ENCODE peak calls at places on chromosomes 7 and 10, in seven cellular contexts. T is left ventricle myocardium inferior, I is MM.1S, Q is heart left ventricle, J is body of pancreas, F is Peyer's patch, S is right atrium auricular region. L is an unnamed sample.

GRCh38 chr7:105279688-105280007 is 109.1 kb downstream of the SRPK2 start:
- DNase-seq in F (no peak), J (no peak), Q (no peak), S (no peak), T (no peak), I (no peak), L (no peak)

GRCh38 chr10:7945469-7946187 is 108.9 kb upstream of the GATA3 start:
- DNase-seq in F (no peak), I (no peak), S (no peak), T (no peak), J (no peak), Q (no peak), L (no peak)

GRCh38 chr10:46216003-46216634 is 70.7 kb upstream of the ANTXRL start:
- DNase-seq in S (no peak), F (no peak), T (no peak), J (no peak), Q (no peak), I (no peak), L (no peak)

GRCh38 chr10:110207805-110208613 is 604 bp downstream of the MXI1 start:
- DNase-seq in J (no peak), F (peak; percentile 53), I (peak; percentile 50), S (no peak), Q (peak; percentile 45), T (no peak), L (peak; percentile 50)

GRCh38 chr10:72753760-72754231 is 61.9 kb downstream of the MCU start:
- DNase-seq in Q (no peak), S (no peak), T (no peak), F (no peak), I (no peak), J (no peak), L (no peak)

GRCh38 chr10:128643658-128644057 is 517.4 kb upstream of the MKI67 start:
- DNase-seq in Q (no peak), I (no peak), T (no peak), S (no peak), J (no peak), F (no peak), L (no peak)

GRCh38 chr10:36779238-36779846 is 346.1 kb upstream of the ANKRD30A start:
- DNase-seq in J (peak; percentile 54), I (no peak), T (no peak), S (no peak), F (no peak), Q (no peak), L (no peak)

GRCh38 chr10:93060887-93061593 is 442 bp downstream of the CYP26C1 start:
- DNase-seq in S (no peak), J (no peak), F (no peak), T (no peak), Q (no peak), I (no peak), L (no peak)

GRCh38 chr10:111303887-111304286 is 227.1 kb downstream of the ADRA2A start:
- DNase-seq in J (no peak), Q (no peak), F (no peak), T (no peak), S (no peak), I (no peak), L (no peak)

GRCh38 chr10:48890904-48891839 is 48.5 kb downstream of the LRRC18 start:
- DNase-seq in S (no peak), J (no peak), T (no peak), F (no peak), I (no peak), Q (no peak), L (no peak)

GRCh38 chr7:5693529-5693928 is 87.9 kb downstream of the RNF216 start:
- DNase-seq in J (peak; percentile 56), T (no peak), S (no peak), F (peak; percentile 72), Q (peak; percentile 58), I (peak; percentile 29), L (no peak)

GRCh38 chr10:29007748-29008610 is 280.9 kb upstream of the LYZL1 start:
- DNase-seq in I (no peak), T (no peak), S (no peak), J (peak; percentile 53), F (no peak), Q (no peak), L (no peak)

GRCh38 chr10:71125749-71126107 is 86.6 kb upstream of the UNC5B start:
- DNase-seq in F (no peak), T (no peak), J (no peak), I (no peak), Q (no peak), S (no peak), L (no peak)

GRCh38 chr7:45031829-45032228 is 31.8 kb downstream of the CCM2 start:
- DNase-seq in Q (no peak), S (no peak), F (no peak), J (no peak), I (no peak), T (no peak), L (no peak)

GRCh38 chr7:69871213-69871885 is 273.1 kb downstream of the AUTS2 start:
- DNase-seq in F (no peak), T (no peak), I (no peak), S (no peak), Q (no peak), J (no peak), L (no peak)

GRCh38 chr7:117810642-117811512 is 62.4 kb downstream of the CTTNBP2 start:
- DNase-seq in S (no peak), I (no peak), T (no peak), F (no peak), J (no peak), Q (no peak), L (no peak)

GRCh38 chr7:138400400-138400886 is 59.6 kb upstream of the TRIM24 start:
- DNase-seq in S (no peak), T (no peak), F (no peak), Q (no peak), J (no peak), I (no peak), L (no peak)

GRCh38 chr10:71069909-71070666 is 142.3 kb upstream of the UNC5B start:
- DNase-seq in F (no peak), J (no peak), I (no peak), Q (peak; percentile 17), S (no peak), T (no peak), L (no peak)

GRCh38 chr10:86706401-86706841 is 38.1 kb downstream of the LDB3 start:
- DNase-seq in T (no peak), F (no peak), I (no peak), Q (no peak), J (no peak), S (no peak), L (no peak)

GRCh38 chr10:106555599-106555998 is 608.9 kb downstream of the SORCS1 start:
- DNase-seq in T (no peak), J (no peak), F (no peak), S (no peak), I (no peak), Q (no peak), L (no peak)

GRCh38 chr7:123241809-123242208 is 42.0 kb upstream of the SLC13A1 start:
- DNase-seq in J (no peak), S (no peak), I (no peak), Q (no peak), F (no peak), T (no peak), L (no peak)

GRCh38 chr7:151080522-151081169 is at the start of gene FASTK:
- DNase-seq in F (peak; percentile 93), Q (peak; percentile 94), I (peak; percentile 97), S (peak; percentile 90), J (peak; percentile 93), T (peak; percentile 91), L (peak; percentile 87)

GRCh38 chr10:114561008-114561523 is 97.0 kb downstream of the ABLIM1 start:
- DNase-seq in Q (no peak), F (no peak), T (no peak), S (no peak), I (no peak), J (no peak), L (no peak)

GRCh38 chr7:92740713-92741126 is 95.7 kb downstream of the CDK6 start:
- DNase-seq in T (no peak), S (no peak), Q (no peak), I (no peak), J (no peak), F (no peak), L (no peak)

GRCh38 chr10:68211635-68212034 is 20.3 kb downstream of the ATOH7 start:
- DNase-seq in Q (no peak), S (no peak), T (no peak), I (no peak), F (no peak), J (no peak), L (no peak)

GRCh38 chr10:131421381-131421780 is 109.9 kb upstream of the TCERG1L start:
- DNase-seq in Q (no peak), J (no peak), I (no peak), F (no peak), S (no peak), T (no peak), L (no peak)
- H3K4me1 ChIP-seq in Q (no peaks in the 10 kb centered on the region), J (peaks cover 11% of the 10 kb centered on the region), I (no peaks in the 10 kb centered on the region), F (no peaks in the 10 kb centered on the region), S (no peaks in the 10 kb centered on the region), T (no peaks in the 10 kb centered on the region), L (no peaks in the 10 kb centered on the region)

GRCh38 chr7:149546331-149546730 is 48.7 kb upstream of the ZNF746 start:
- DNase-seq in Q (no peak), T (no peak), I (no peak), J (no peak), F (no peak), S (no peak), L (no peak)
- H3K36me3 ChIP-seq in Q (peaks cover 17% of the 10 kb centered on the region), T (peaks cover 44% of the 10 kb centered on the region), I (peaks cover 12% of the 10 kb centered on the region), J (peaks cover 22% of the 10 kb centered on the region), F (no peaks in the 10 kb centered on the region), S (peaks cover 51% of the 10 kb centered on the region), L (peaks cover 8% of the 10 kb centered on the region)

GRCh38 chr10:120453886-120454285 is 3.1 kb upstream of the PLPP4 start:
- DNase-seq in Q (no peak), T (no peak), S (no peak), F (no peak), I (no peak), J (no peak), L (no peak)

GRCh38 chr10:120455004-120455403 is 2.0 kb upstream of the PLPP4 start:
- DNase-seq in I (no peak), F (no peak), S (no peak), J (no peak), Q (no peak), T (no peak), L (no peak)

GRCh38 chr10:120451968-120452367 is 5.1 kb upstream of the PLPP4 start:
- DNase-seq in I (no peak), T (no peak), S (no peak), F (no peak), J (no peak), Q (no peak), L (no peak)

GRCh38 chr10:120455606-120456005 is 1.4 kb upstream of the PLPP4 start:
- DNase-seq in T (no peak), F (no peak), I (no peak), Q (no peak), J (no peak), S (no peak), L (no peak)

GRCh38 chr10:120453319-120453718 is 3.7 kb upstream of the PLPP4 start:
- DNase-seq in I (no peak), J (no peak), S (no peak), F (no peak), T (no peak), Q (no peak), L (no peak)
- H3K27me3 ChIP-seq in I (no peaks in the 10 kb centered on the region), J (no peaks in the 10 kb centered on the region), S (peaks cover 11% of the 10 kb centered on the region), F (no peaks in the 10 kb centered on the region), T (peaks cover 34% of the 10 kb centered on the region), Q (peaks cover 19% of the 10 kb centered on the region), L (no peaks in the 10 kb centered on the region)

DNA sequence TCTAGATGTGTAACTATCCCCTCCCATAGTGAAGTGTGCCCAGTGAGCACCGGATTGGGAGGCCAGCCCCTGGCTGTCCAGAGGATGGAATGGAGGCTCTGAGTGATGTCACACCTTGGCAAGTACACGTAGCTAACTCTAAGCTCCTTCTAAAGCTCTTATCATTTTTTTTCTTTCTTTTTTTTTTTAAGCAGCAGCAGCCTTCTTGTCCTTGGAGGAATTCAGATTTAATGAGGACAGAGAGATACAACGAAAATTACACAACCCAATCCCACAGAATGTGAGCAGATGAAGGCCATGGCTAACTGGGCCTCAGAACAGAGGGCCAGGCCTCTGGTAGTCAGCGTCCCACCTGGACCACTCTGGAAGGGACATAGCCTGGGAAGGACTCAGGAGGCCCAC is 11.3 kb downstream of the TNS3 start:
- DNase-seq in J (peak; percentile 78), S (no peak), T (no peak), Q (no peak), I (no peak), F (no peak), L (no peak)
- H3K4me1 ChIP-seq in J (peaks cover 99% of the 10 kb centered on the region), S (no peaks in the 10 kb centered on the region), T (peaks cover 54% of the 10 kb centered on the region), Q (peaks cover 26% of the 10 kb centered on the region), I (peaks cover 33% of the 10 kb centered on the region), F (peaks cover 56% of the 10 kb centered on the region), L (no peaks in the 10 kb centered on the region)

L was measured in naive thymus-derived CD4-positive, alpha-beta T cell.